ENCODE peak calls at places on chromosomes 11 and 22, in five cellular contexts. H is pancreas, V is BE2C, A is choroid plexus epithelial cell, Y is upper lobe of right lung. J is an unnamed sample.

GRCh38 chr11:121459413-121460041 is 6.8 kb upstream of the SORL1-AS1 start:
- DNase-seq in H (no peak), V (no peak), A (no peak), Y (no peak), J (no peak)

GRCh38 chr11:28346721-28347120 is 238.5 kb downstream of the METTL15 start:
- DNase-seq in H (no peak), V (no peak), A (no peak), Y (no peak), J (no peak)

GRCh38 chr11:128130052-128130451 is 457.3 kb downstream of the ETS1 start:
- DNase-seq in H (no peak), V (no peak), A (no peak), Y (no peak), J (no peak)

GRCh38 chr11:67648140-67648795 is 2.3 kb downstream of the ACY3 start:
- DNase-seq in H (peak; percentile 69), V (no peak), A (no peak), Y (peak; percentile 59), J (no peak)

GRCh38 chr11:125916683-125917337 is 12.5 kb downstream of the DDX25 start:
- DNase-seq in H (no peak), V (no peak), A (no peak), Y (no peak), J (no peak)

GRCh38 chr11:44765676-44766075 is 38.9 kb downstream of the TSPAN18 start:
- DNase-seq in H (no peak), V (no peak), A (no peak), Y (no peak), J (no peak)

GRCh38 chr11:88695701-88696414 is 358.3 kb upstream of the CTSC start:
- DNase-seq in H (no peak), V (no peak), A (no peak), Y (no peak), J (no peak)

GRCh38 chr11:117382746-117383145 is 55.1 kb downstream of the CEP164 start:
- DNase-seq in H (no peak), V (no peak), A (no peak), Y (no peak), J (no peak)

GRCh38 chr11:130555251-130555841 is 106.9 kb downstream of the ADAMTS15 start:
- DNase-seq in H (peak; percentile 15), V (no peak), A (no peak), Y (no peak), J (no peak)

GRCh38 chr11:120622189-120622912 is 110.8 kb downstream of the GRIK4 start:
- DNase-seq in H (no peak), V (peak; percentile 40), A (no peak), Y (no peak), J (no peak)

GRCh38 chr11:117535870-117536411 is 208.3 kb downstream of the CEP164 start:
- DNase-seq in H (no peak), V (no peak), A (no peak), Y (no peak), J (no peak)

GRCh38 chr11:134749040-134749586 is 337.1 kb upstream of the B3GAT1 start:
- DNase-seq in H (no peak), V (no peak), A (no peak), Y (no peak), J (no peak)

GRCh38 chr22:24985824-24986214 is 33.3 kb downstream of the KIAA1671 start:
- DNase-seq in H (no peak), V (no peak), A (peak; percentile 70), Y (no peak), J (peak; percentile 75)

GRCh38 chr11:45921561-45922424 is 663 bp upstream of the LARGE2 start:
- DNase-seq in H (peak; percentile 92), V (no peak), A (no peak), Y (peak; percentile 91), J (no peak)

GRCh38 chr11:23569547-23569946 is 709.3 kb upstream of the CCDC179 start:
- DNase-seq in H (no peak), V (no peak), A (peak; percentile 7), Y (no peak), J (no peak)

GRCh38 chr22:18057568-18058209 is 20.1 kb upstream of the PEX26 start:
- DNase-seq in H (peak; percentile 85), V (no peak), A (peak; percentile 98), Y (peak; percentile 28), J (peak; percentile 76)

GRCh38 chr22:49923445-49923844 is 5.0 kb downstream of the CRELD2 start:
- DNase-seq in H (no peak), V (peak; percentile 15), A (no peak), Y (no peak), J (no peak)
- TF ChIP-seq CTCF in H (no peak), V (peak; percentile 29), A (peak; percentile 37), Y (no peak), J (no peak)

DNA sequence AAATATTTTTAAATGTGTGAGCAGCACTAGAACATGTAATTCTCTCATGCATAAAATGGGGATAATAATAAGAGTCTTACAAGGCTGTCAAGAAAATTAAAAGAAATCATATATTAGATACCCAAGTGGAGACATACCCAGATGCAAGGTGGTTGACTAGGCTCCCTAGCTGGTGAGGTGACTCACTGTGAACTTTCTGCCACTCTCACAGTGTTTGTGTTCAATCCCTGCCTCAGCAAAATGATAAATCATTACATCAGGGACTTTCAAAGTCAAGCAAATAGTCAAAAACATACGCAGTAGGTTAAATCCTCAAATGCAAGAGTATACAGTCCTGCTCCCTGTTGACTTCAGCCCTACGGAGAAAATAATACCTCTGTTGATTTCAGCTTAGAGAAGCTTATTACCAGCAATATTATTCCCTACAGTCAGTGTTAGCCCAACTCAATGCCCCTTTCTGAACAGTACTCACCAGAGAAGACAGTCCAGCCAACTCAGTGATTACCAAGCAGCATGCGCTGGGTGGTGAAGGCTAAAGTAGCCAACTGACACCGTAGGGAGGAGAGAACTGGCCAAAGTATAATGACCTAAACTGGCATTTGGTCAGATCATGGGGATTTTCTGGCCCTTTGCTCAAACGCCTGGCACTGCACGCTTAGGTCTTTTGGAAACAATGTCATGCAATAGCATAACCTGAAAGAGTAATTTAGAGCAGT is 73.1 kb upstream of the BARX2 start:
- DNase-seq in H (no peak), V (no peak), A (no peak), Y (no peak), J (no peak)
- TF ChIP-seq CTCF in H (no peak), V (no peak), A (no peak), Y (no peak), J (no peak)

DNA sequence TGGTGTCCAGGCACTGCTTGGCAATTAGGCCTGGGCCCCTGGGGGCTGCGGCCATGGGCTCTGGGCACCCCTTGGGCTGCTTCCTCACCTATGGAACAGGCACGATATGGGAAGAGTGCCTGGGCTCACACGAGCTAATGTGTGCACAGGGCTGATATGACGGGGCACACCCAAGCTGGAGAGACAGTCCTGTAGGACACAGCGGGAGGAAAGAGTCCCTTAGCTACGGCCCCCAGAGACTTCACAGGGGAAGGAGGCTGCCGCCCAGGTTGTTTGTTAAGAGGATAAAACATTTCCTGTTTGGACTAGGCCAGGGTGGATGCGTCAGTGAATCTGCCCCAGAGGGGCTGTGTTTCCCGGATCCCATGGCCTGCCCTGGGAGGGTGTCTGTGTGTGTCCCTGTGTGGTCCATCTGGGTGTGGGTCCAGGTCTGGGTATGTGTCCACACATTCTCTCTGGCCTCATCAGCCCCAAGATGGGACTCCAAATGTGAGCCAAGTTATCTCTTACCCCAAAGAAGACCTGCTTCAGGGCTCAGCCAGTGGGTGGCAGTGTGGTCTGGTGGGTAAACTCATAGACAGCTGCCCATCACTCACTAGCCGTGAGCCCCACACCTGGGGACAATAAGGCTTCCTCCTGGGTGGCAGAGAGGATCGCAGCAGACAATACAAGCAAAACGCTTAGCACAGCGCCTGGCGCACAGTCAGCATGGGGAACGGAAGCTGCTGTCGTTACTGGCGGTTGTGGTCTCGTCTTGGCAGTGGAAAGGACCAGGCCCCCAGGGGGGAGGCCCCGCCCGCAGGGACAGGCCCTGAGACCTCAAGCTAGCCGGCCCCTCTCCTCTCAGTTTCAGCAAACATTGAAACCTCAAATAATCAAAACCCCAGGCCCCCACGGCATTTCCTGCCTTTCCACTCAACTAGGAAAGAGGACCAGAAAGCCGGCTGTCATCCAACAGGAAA is 3.2 kb upstream of the EMID1 start:
- DNase-seq in H (no peak), V (peak; percentile 38), A (peak; percentile 89), Y (no peak), J (peak; percentile 70)
- TF ChIP-seq CTCF in H (no peak), V (peak; percentile 68), A (peak; percentile 56), Y (peak; percentile 39), J (peak; percentile 24)

GRCh38 chr11:10633261-10633660 is 60.3 kb downstream of the IRAG1 start:
- DNase-seq in H (peak; percentile 27), V (no peak), A (no peak), Y (no peak), J (no peak)

GRCh38 chr11:10634407-10634806 is 59.1 kb downstream of the IRAG1 start:
- DNase-seq in H (no peak), V (no peak), A (no peak), Y (no peak), J (no peak)

GRCh38 chr11:10632483-10632882 is 61.1 kb downstream of the IRAG1 start:
- DNase-seq in H (no peak), V (no peak), A (no peak), Y (no peak), J (no peak)

GRCh38 chr11:10629431-10630002 is 61.1 kb upstream of the LYVE1 start:
- DNase-seq in H (no peak), V (no peak), A (no peak), Y (peak; percentile 39), J (no peak)

DNA sequence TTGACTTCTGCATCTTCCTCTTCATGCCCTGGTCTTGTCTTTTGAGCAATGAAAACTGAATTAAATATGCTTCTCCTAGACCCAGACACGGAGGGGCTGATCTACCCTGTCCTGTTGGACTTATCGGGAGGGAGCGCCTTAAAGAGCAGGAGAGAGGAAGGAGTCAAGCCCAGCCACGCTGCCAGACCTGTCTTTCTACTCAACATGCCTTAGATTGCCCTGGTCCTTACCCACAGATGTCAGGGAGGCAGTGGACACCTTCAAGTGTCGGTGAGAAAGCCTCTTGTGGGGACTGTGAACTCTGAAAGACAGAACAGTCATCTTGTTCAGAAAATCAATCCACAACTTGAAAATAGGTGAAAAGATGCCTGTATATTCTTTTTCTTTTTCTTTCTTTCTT is 61.8 kb downstream of the IRAG1 start:
- DNase-seq in H (no peak), V (no peak), A (no peak), Y (no peak), J (no peak)
- TF ChIP-seq CTCF in H (no peak), V (no peak), A (no peak), Y (no peak), J (no peak)

GRCh38 chr11:113473983-113474361 is 1.2 kb downstream of the DRD2 start:
- DNase-seq in H (no peak), V (no peak), A (no peak), Y (no peak), J (no peak)

GRCh38 chr11:113475160-113475761 is at the start of gene DRD2:
- DNase-seq in H (no peak), V (peak; percentile 57), A (peak; percentile 21), Y (no peak), J (no peak)

GRCh38 chr11:113476553-113476952 is 1.4 kb upstream of the DRD2 start:
- DNase-seq in H (no peak), V (no peak), A (no peak), Y (no peak), J (no peak)

GRCh38 chr11:113474362-113475159 is 637 bp downstream of the DRD2 start:
- DNase-seq in H (peak; percentile 84), V (peak; percentile 67), A (peak; percentile 83), Y (peak; percentile 82), J (peak; percentile 69)

GRCh38 chr11:113477321-113477720 is 2.1 kb upstream of the DRD2 start:
- DNase-seq in H (no peak), V (peak; percentile 87), A (peak; percentile 4), Y (no peak), J (no peak)
- TF ChIP-seq CTCF in H (no peak), V (peak; percentile 71), A (no peak), Y (no peak), J (no peak)

GRCh38 chr22:28772633-28773460 is at the start of gene CCDC117:
- DNase-seq in H (peak; percentile 92), V (peak; percentile 98), A (peak; percentile 97), Y (peak; percentile 98), J (peak; percentile 95)
- TF ChIP-seq CTCF in H (no peak), V (peak; percentile 23), A (no peak), Y (peak; percentile 22), J (peak; percentile 32)

J was measured in heart right ventricle.